ENCODE peak calls at places on chromosomes 11 and 22, in nine cellular contexts. One of them, this sample, is unnamed.
A peak's percentile ranks its signal among the peaks of the same experiment; 100 is the strongest.

GRCh38 chr22:37416806-37417205 is 10.5 kb downstream of the ELFN2 start:
- DNase-seq in NCI-H460: no peak
- DNase-seq in activated CD8-positive, alpha-beta memory T cell treated with anti-CD3 and anti-CD28 coated beads, Interleukin-2, amount 10 ng/mL, durations not matched to agents 7 days and 5 days: peak; percentile 76
- DNase-seq in GM12865: peak; percentile 20
- DNase-seq in cardiac muscle cell: no peak
- DNase-seq in NCI-H2081: no peak
- DNase-seq in iPS-NIHi11: no peak
- DNase-seq in A172: no peak
- DNase-seq in HT-29: no peak
- DNase-seq in this sample: no peak

GRCh38 chr11:131094828-131095227 is 178.5 kb upstream of the SNX19 start:
- DNase-seq in iPS-NIHi11: no peak
- DNase-seq in GM12865: no peak
- DNase-seq in HT-29: no peak
- DNase-seq in A172: no peak
- DNase-seq in activated CD8-positive, alpha-beta memory T cell treated with anti-CD3 and anti-CD28 coated beads, Interleukin-2, amount 10 ng/mL, durations not matched to agents 7 days and 5 days: no peak
- DNase-seq in NCI-H2081: no peak
- DNase-seq in cardiac muscle cell: no peak
- DNase-seq in NCI-H460: no peak
- DNase-seq in this sample: no peak

GRCh38 chr22:17754233-17754925 is 19.9 kb downstream of the BID start:
- DNase-seq in activated CD8-positive, alpha-beta memory T cell treated with anti-CD3 and anti-CD28 coated beads, Interleukin-2, amount 10 ng/mL, durations not matched to agents 7 days and 5 days: no peak
- DNase-seq in NCI-H2081: no peak
- DNase-seq in cardiac muscle cell: no peak
- DNase-seq in GM12865: peak; percentile 38
- DNase-seq in A172: no peak
- DNase-seq in NCI-H460: no peak
- DNase-seq in HT-29: no peak
- DNase-seq in iPS-NIHi11: peak; percentile 50
- DNase-seq in this sample: no peak

GRCh38 chr11:45554230-45554967 is 111.0 kb downstream of the CHST1 start:
- DNase-seq in A172: no peak
- DNase-seq in cardiac muscle cell: no peak
- DNase-seq in iPS-NIHi11: no peak
- DNase-seq in activated CD8-positive, alpha-beta memory T cell treated with anti-CD3 and anti-CD28 coated beads, Interleukin-2, amount 10 ng/mL, durations not matched to agents 7 days and 5 days: no peak
- DNase-seq in HT-29: no peak
- DNase-seq in GM12865: no peak
- DNase-seq in NCI-H460: no peak
- DNase-seq in NCI-H2081: no peak
- DNase-seq in this sample: no peak

GRCh38 chr22:24503137-24503850 is 8.2 kb downstream of the UPB1 start:
- DNase-seq in cardiac muscle cell: peak; percentile 71
- DNase-seq in iPS-NIHi11: peak; percentile 76
- DNase-seq in NCI-H2081: peak; percentile 12
- DNase-seq in GM12865: peak; percentile 86
- DNase-seq in A172: peak; percentile 53
- DNase-seq in HT-29: peak; percentile 26
- DNase-seq in NCI-H460: peak; percentile 24
- DNase-seq in activated CD8-positive, alpha-beta memory T cell treated with anti-CD3 and anti-CD28 coated beads, Interleukin-2, amount 10 ng/mL, durations not matched to agents 7 days and 5 days: peak; percentile 76
- DNase-seq in this sample: peak; percentile 63

GRCh38 chr11:131978351-131978750 is 607.9 kb downstream of the NTM start:
- DNase-seq in cardiac muscle cell: no peak
- DNase-seq in iPS-NIHi11: no peak
- DNase-seq in NCI-H2081: no peak
- DNase-seq in A172: peak; percentile 15
- DNase-seq in NCI-H460: no peak
- DNase-seq in GM12865: no peak
- DNase-seq in HT-29: no peak
- DNase-seq in activated CD8-positive, alpha-beta memory T cell treated with anti-CD3 and anti-CD28 coated beads, Interleukin-2, amount 10 ng/mL, durations not matched to agents 7 days and 5 days: no peak
- DNase-seq in this sample: no peak

GRCh38 chr11:2518983-2519340 is 74.2 kb downstream of the KCNQ1 start:
- DNase-seq in activated CD8-positive, alpha-beta memory T cell treated with anti-CD3 and anti-CD28 coated beads, Interleukin-2, amount 10 ng/mL, durations not matched to agents 7 days and 5 days: peak; percentile 30
- DNase-seq in HT-29: no peak
- DNase-seq in NCI-H2081: no peak
- DNase-seq in iPS-NIHi11: no peak
- DNase-seq in GM12865: no peak
- DNase-seq in cardiac muscle cell: no peak
- DNase-seq in NCI-H460: no peak
- DNase-seq in A172: no peak
- DNase-seq in this sample: no peak

GRCh38 chr11:111748035-111748804 is 18.0 kb downstream of the PPP2R1B start:
- DNase-seq in GM12865: no peak
- DNase-seq in cardiac muscle cell: no peak
- DNase-seq in NCI-H460: no peak
- DNase-seq in activated CD8-positive, alpha-beta memory T cell treated with anti-CD3 and anti-CD28 coated beads, Interleukin-2, amount 10 ng/mL, durations not matched to agents 7 days and 5 days: no peak
- DNase-seq in A172: no peak
- DNase-seq in NCI-H2081: no peak
- DNase-seq in iPS-NIHi11: no peak
- DNase-seq in HT-29: no peak
- DNase-seq in this sample: no peak

GRCh38 chr11:2673871-2674471 is 25.8 kb downstream of the KCNQ1OT1 start:
- DNase-seq in iPS-NIHi11: no peak
- DNase-seq in cardiac muscle cell: peak; percentile 15
- DNase-seq in activated CD8-positive, alpha-beta memory T cell treated with anti-CD3 and anti-CD28 coated beads, Interleukin-2, amount 10 ng/mL, durations not matched to agents 7 days and 5 days: peak; percentile 33
- DNase-seq in HT-29: no peak
- DNase-seq in GM12865: no peak
- DNase-seq in A172: no peak
- DNase-seq in NCI-H2081: no peak
- DNase-seq in NCI-H460: no peak
- DNase-seq in this sample: no peak

GRCh38 chr22:17952273-17952801 is 72.0 kb downstream of the MICAL3 start:
- DNase-seq in iPS-NIHi11: no peak
- DNase-seq in HT-29: peak; percentile 1
- DNase-seq in A172: no peak
- DNase-seq in NCI-H2081: no peak
- DNase-seq in NCI-H460: no peak
- DNase-seq in activated CD8-positive, alpha-beta memory T cell treated with anti-CD3 and anti-CD28 coated beads, Interleukin-2, amount 10 ng/mL, durations not matched to agents 7 days and 5 days: no peak
- DNase-seq in GM12865: no peak
- DNase-seq in cardiac muscle cell: no peak
- DNase-seq in this sample: no peak

This sample was measured in NCI-H446.